ENCODE peak calls at places on chromosomes 11 and 22, in eight cellular contexts. One of them, this sample, is unnamed.
A peak's percentile ranks its signal among the peaks of the same experiment; 100 is the strongest.

GRCh38 chr22:36552300-36552699 is 23.3 kb upstream of the EIF3D start:
- DNase-seq in fibroblast of the conjunctiva: no peak
- DNase-seq in caudate nucleus: no peak
- DNase-seq in activated T-helper 2 cell treated with anti-CD3 and anti-CD28 coated beads, Interferon-gamma antibody, Interleukin-2, Interleukin-4, amounts not matched to agents 10 μg/mL and 5 μg/mL and 100 μg/mL, durations not matched to agents 14 hours and 24 hours and 36 hours: no peak
- DNase-seq in uterus: no peak
- DNase-seq in HCT116: no peak
- DNase-seq in IMR-90: no peak
- DNase-seq in GM10248: peak; percentile 58
- DNase-seq in this sample: no peak

GRCh38 chr11:65204646-65205601 is 23.2 kb downstream of the CAPN1 start:
- DNase-seq in GM10248: peak; percentile 82
- DNase-seq in activated T-helper 2 cell treated with anti-CD3 and anti-CD28 coated beads, Interferon-gamma antibody, Interleukin-2, Interleukin-4, amounts not matched to agents 10 μg/mL and 5 μg/mL and 100 μg/mL, durations not matched to agents 14 hours and 24 hours and 36 hours: no peak
- DNase-seq in fibroblast of the conjunctiva: peak; percentile 13
- DNase-seq in uterus: no peak
- DNase-seq in caudate nucleus: no peak
- DNase-seq in IMR-90: peak; percentile 13
- DNase-seq in HCT116: no peak
- DNase-seq in this sample: peak; percentile 30

GRCh38 chr11:10898763-10899541 is 41.1 kb upstream of the ZBED5 start:
- DNase-seq in caudate nucleus: no peak
- DNase-seq in IMR-90: no peak
- DNase-seq in GM10248: no peak
- DNase-seq in uterus: no peak
- DNase-seq in HCT116: no peak
- DNase-seq in activated T-helper 2 cell treated with anti-CD3 and anti-CD28 coated beads, Interferon-gamma antibody, Interleukin-2, Interleukin-4, amounts not matched to agents 10 μg/mL and 5 μg/mL and 100 μg/mL, durations not matched to agents 14 hours and 24 hours and 36 hours: no peak
- DNase-seq in fibroblast of the conjunctiva: no peak
- DNase-seq in this sample: no peak

GRCh38 chr11:99327527-99327926 is 306.8 kb downstream of the CNTN5 start:
- DNase-seq in uterus: no peak
- DNase-seq in activated T-helper 2 cell treated with anti-CD3 and anti-CD28 coated beads, Interferon-gamma antibody, Interleukin-2, Interleukin-4, amounts not matched to agents 10 μg/mL and 5 μg/mL and 100 μg/mL, durations not matched to agents 14 hours and 24 hours and 36 hours: no peak
- DNase-seq in fibroblast of the conjunctiva: no peak
- DNase-seq in caudate nucleus: no peak
- DNase-seq in HCT116: no peak
- DNase-seq in IMR-90: peak; percentile 21
- DNase-seq in GM10248: no peak
- DNase-seq in this sample: no peak

GRCh38 chr11:36156486-36157150 is 132.6 kb downstream of the COMMD9 start:
- DNase-seq in IMR-90: peak; percentile 36
- DNase-seq in uterus: peak; percentile 34
- DNase-seq in fibroblast of the conjunctiva: no peak
- DNase-seq in caudate nucleus: no peak
- DNase-seq in HCT116: no peak
- DNase-seq in GM10248: no peak
- DNase-seq in activated T-helper 2 cell treated with anti-CD3 and anti-CD28 coated beads, Interferon-gamma antibody, Interleukin-2, Interleukin-4, amounts not matched to agents 10 μg/mL and 5 μg/mL and 100 μg/mL, durations not matched to agents 14 hours and 24 hours and 36 hours: no peak
- DNase-seq in this sample: no peak

GRCh38 chr11:112163875-112164521 is at the start of gene IL18:
- DNase-seq in fibroblast of the conjunctiva: no peak
- DNase-seq in activated T-helper 2 cell treated with anti-CD3 and anti-CD28 coated beads, Interferon-gamma antibody, Interleukin-2, Interleukin-4, amounts not matched to agents 10 μg/mL and 5 μg/mL and 100 μg/mL, durations not matched to agents 14 hours and 24 hours and 36 hours: no peak
- DNase-seq in caudate nucleus: peak; percentile 1
- DNase-seq in IMR-90: no peak
- DNase-seq in uterus: no peak
- DNase-seq in HCT116: peak; percentile 78
- DNase-seq in GM10248: no peak
- DNase-seq in this sample: peak; percentile 32

GRCh38 chr11:108278546-108278945 is 55.7 kb downstream of the ATM start:
- DNase-seq in fibroblast of the conjunctiva: no peak
- DNase-seq in IMR-90: peak; percentile 2
- DNase-seq in caudate nucleus: no peak
- DNase-seq in HCT116: no peak
- DNase-seq in uterus: no peak
- DNase-seq in GM10248: no peak
- DNase-seq in activated T-helper 2 cell treated with anti-CD3 and anti-CD28 coated beads, Interferon-gamma antibody, Interleukin-2, Interleukin-4, amounts not matched to agents 10 μg/mL and 5 μg/mL and 100 μg/mL, durations not matched to agents 14 hours and 24 hours and 36 hours: no peak
- DNase-seq in this sample: peak; percentile 10

GRCh38 chr22:20422271-20422958 is 15.2 kb downstream of the SCARF2 start:
- DNase-seq in fibroblast of the conjunctiva: peak; percentile 26
- DNase-seq in activated T-helper 2 cell treated with anti-CD3 and anti-CD28 coated beads, Interferon-gamma antibody, Interleukin-2, Interleukin-4, amounts not matched to agents 10 μg/mL and 5 μg/mL and 100 μg/mL, durations not matched to agents 14 hours and 24 hours and 36 hours: no peak
- DNase-seq in GM10248: no peak
- DNase-seq in HCT116: no peak
- DNase-seq in caudate nucleus: no peak
- DNase-seq in IMR-90: peak; percentile 43
- DNase-seq in uterus: no peak
- DNase-seq in this sample: peak; percentile 28

GRCh38 chr11:17547051-17547577 is at the start of gene OTOG:
- DNase-seq in uterus: no peak
- DNase-seq in activated T-helper 2 cell treated with anti-CD3 and anti-CD28 coated beads, Interferon-gamma antibody, Interleukin-2, Interleukin-4, amounts not matched to agents 10 μg/mL and 5 μg/mL and 100 μg/mL, durations not matched to agents 14 hours and 24 hours and 36 hours: no peak
- DNase-seq in fibroblast of the conjunctiva: no peak
- DNase-seq in IMR-90: no peak
- DNase-seq in GM10248: no peak
- DNase-seq in caudate nucleus: no peak
- DNase-seq in HCT116: no peak
- DNase-seq in this sample: no peak

GRCh38 chr22:45235851-45236342 is 4.8 kb downstream of the KIAA0930 start:
- DNase-seq in caudate nucleus: no peak
- DNase-seq in uterus: no peak
- DNase-seq in HCT116: no peak
- DNase-seq in activated T-helper 2 cell treated with anti-CD3 and anti-CD28 coated beads, Interferon-gamma antibody, Interleukin-2, Interleukin-4, amounts not matched to agents 10 μg/mL and 5 μg/mL and 100 μg/mL, durations not matched to agents 14 hours and 24 hours and 36 hours: no peak
- DNase-seq in IMR-90: no peak
- DNase-seq in GM10248: no peak
- DNase-seq in fibroblast of the conjunctiva: no peak
- DNase-seq in this sample: no peak

GRCh38 chr11:64686466-64687175 is 36.4 kb downstream of the NRXN2 start:
- DNase-seq in caudate nucleus: no peak
- DNase-seq in HCT116: no peak
- DNase-seq in activated T-helper 2 cell treated with anti-CD3 and anti-CD28 coated beads, Interferon-gamma antibody, Interleukin-2, Interleukin-4, amounts not matched to agents 10 μg/mL and 5 μg/mL and 100 μg/mL, durations not matched to agents 14 hours and 24 hours and 36 hours: no peak
- DNase-seq in uterus: no peak
- DNase-seq in GM10248: no peak
- DNase-seq in fibroblast of the conjunctiva: no peak
- DNase-seq in IMR-90: peak; percentile 13
- DNase-seq in this sample: no peak

GRCh38 chr22:37167176-37167980 is 17.7 kb upstream of the IL2RB start:
- DNase-seq in activated T-helper 2 cell treated with anti-CD3 and anti-CD28 coated beads, Interferon-gamma antibody, Interleukin-2, Interleukin-4, amounts not matched to agents 10 μg/mL and 5 μg/mL and 100 μg/mL, durations not matched to agents 14 hours and 24 hours and 36 hours: no peak
- DNase-seq in IMR-90: no peak
- DNase-seq in GM10248: no peak
- DNase-seq in uterus: no peak
- DNase-seq in fibroblast of the conjunctiva: no peak
- DNase-seq in caudate nucleus: no peak
- DNase-seq in HCT116: no peak
- DNase-seq in this sample: no peak

GRCh38 chr11:114359342-114359741 is 41.0 kb downstream of the C11orf71 start:
- DNase-seq in IMR-90: peak; percentile 60
- DNase-seq in uterus: no peak
- DNase-seq in HCT116: no peak
- DNase-seq in activated T-helper 2 cell treated with anti-CD3 and anti-CD28 coated beads, Interferon-gamma antibody, Interleukin-2, Interleukin-4, amounts not matched to agents 10 μg/mL and 5 μg/mL and 100 μg/mL, durations not matched to agents 14 hours and 24 hours and 36 hours: no peak
- DNase-seq in fibroblast of the conjunctiva: no peak
- DNase-seq in GM10248: no peak
- DNase-seq in caudate nucleus: no peak
- DNase-seq in this sample: no peak

GRCh38 chr22:47495102-47495501 is 732.7 kb downstream of the TBC1D22A start:
- DNase-seq in IMR-90: no peak
- DNase-seq in fibroblast of the conjunctiva: no peak
- DNase-seq in uterus: no peak
- DNase-seq in caudate nucleus: no peak
- DNase-seq in HCT116: no peak
- DNase-seq in GM10248: no peak
- DNase-seq in activated T-helper 2 cell treated with anti-CD3 and anti-CD28 coated beads, Interferon-gamma antibody, Interleukin-2, Interleukin-4, amounts not matched to agents 10 μg/mL and 5 μg/mL and 100 μg/mL, durations not matched to agents 14 hours and 24 hours and 36 hours: no peak
- DNase-seq in this sample: no peak

GRCh38 chr11:106724293-106724892 is 293.9 kb downstream of the GUCY1A2 start:
- DNase-seq in fibroblast of the conjunctiva: no peak
- DNase-seq in uterus: no peak
- DNase-seq in IMR-90: peak; percentile 6
- DNase-seq in activated T-helper 2 cell treated with anti-CD3 and anti-CD28 coated beads, Interferon-gamma antibody, Interleukin-2, Interleukin-4, amounts not matched to agents 10 μg/mL and 5 μg/mL and 100 μg/mL, durations not matched to agents 14 hours and 24 hours and 36 hours: no peak
- DNase-seq in HCT116: no peak
- DNase-seq in caudate nucleus: peak; percentile 24
- DNase-seq in GM10248: no peak
- DNase-seq in this sample: peak; percentile 34

GRCh38 chr22:49394116-49394785 is 433.4 kb downstream of the BRD1 start:
- DNase-seq in caudate nucleus: no peak
- DNase-seq in GM10248: no peak
- DNase-seq in uterus: no peak
- DNase-seq in activated T-helper 2 cell treated with anti-CD3 and anti-CD28 coated beads, Interferon-gamma antibody, Interleukin-2, Interleukin-4, amounts not matched to agents 10 μg/mL and 5 μg/mL and 100 μg/mL, durations not matched to agents 14 hours and 24 hours and 36 hours: no peak
- DNase-seq in fibroblast of the conjunctiva: no peak
- DNase-seq in HCT116: peak; percentile 12
- DNase-seq in IMR-90: no peak
- DNase-seq in this sample: no peak

GRCh38 chr11:45272701-45273100 is 13.4 kb downstream of the SYT13 start:
- DNase-seq in fibroblast of the conjunctiva: no peak
- DNase-seq in caudate nucleus: no peak
- DNase-seq in GM10248: no peak
- DNase-seq in HCT116: no peak
- DNase-seq in activated T-helper 2 cell treated with anti-CD3 and anti-CD28 coated beads, Interferon-gamma antibody, Interleukin-2, Interleukin-4, amounts not matched to agents 10 μg/mL and 5 μg/mL and 100 μg/mL, durations not matched to agents 14 hours and 24 hours and 36 hours: no peak
- DNase-seq in IMR-90: no peak
- DNase-seq in uterus: no peak
- DNase-seq in this sample: no peak

GRCh38 chr11:103543456-103543855 is 434.2 kb downstream of the DYNC2H1 start:
- DNase-seq in fibroblast of the conjunctiva: no peak
- DNase-seq in uterus: no peak
- DNase-seq in activated T-helper 2 cell treated with anti-CD3 and anti-CD28 coated beads, Interferon-gamma antibody, Interleukin-2, Interleukin-4, amounts not matched to agents 10 μg/mL and 5 μg/mL and 100 μg/mL, durations not matched to agents 14 hours and 24 hours and 36 hours: no peak
- DNase-seq in GM10248: no peak
- DNase-seq in IMR-90: no peak
- DNase-seq in caudate nucleus: no peak
- DNase-seq in HCT116: no peak
- DNase-seq in this sample: no peak